ENCODE peak calls at places on chromosomes 11 and 22, in eight cellular contexts. One of them, this sample, is unnamed.

GRCh38 chr11:57764527-57764926 is 2.9 kb downstream of the CTNND1 start:
- DNase-seq in fibroblast of the aortic adventitia: no peak
- DNase-seq in NCI-H345: no peak
- DNase-seq in posterior cingulate gyrus: no peak
- DNase-seq in OCI-LY7: no peak
- DNase-seq in HuH-7: no peak
- DNase-seq in A172: no peak
- DNase-seq in H54: no peak
- DNase-seq in this sample: no peak

GRCh38 chr11:72037554-72038311 is 39.0 kb downstream of the IL18BP start:
- DNase-seq in OCI-LY7: peak; percentile 89
- DNase-seq in NCI-H345: peak; percentile 53
- DNase-seq in A172: no peak
- DNase-seq in fibroblast of the aortic adventitia: peak; percentile 47
- DNase-seq in HuH-7: no peak
- DNase-seq in posterior cingulate gyrus: no peak
- DNase-seq in H54: no peak
- DNase-seq in this sample: peak; percentile 96

GRCh38 chr11:2812371-2812991 is 73.1 kb downstream of the CDKN1C start:
- DNase-seq in fibroblast of the aortic adventitia: peak; percentile 65
- DNase-seq in HuH-7: no peak
- DNase-seq in NCI-H345: no peak
- DNase-seq in A172: no peak
- DNase-seq in posterior cingulate gyrus: no peak
- DNase-seq in H54: no peak
- DNase-seq in OCI-LY7: no peak
- DNase-seq in this sample: no peak

GRCh38 chr11:88520391-88520790 is 182.9 kb upstream of the CTSC start:
- DNase-seq in HuH-7: no peak
- DNase-seq in A172: no peak
- DNase-seq in NCI-H345: no peak
- DNase-seq in OCI-LY7: no peak
- DNase-seq in posterior cingulate gyrus: no peak
- DNase-seq in fibroblast of the aortic adventitia: peak; percentile 55
- DNase-seq in H54: no peak
- DNase-seq in this sample: no peak

GRCh38 chr11:365831-366230 is 3.5 kb upstream of the B4GALNT4 start:
- DNase-seq in posterior cingulate gyrus: no peak
- DNase-seq in HuH-7: no peak
- DNase-seq in NCI-H345: no peak
- DNase-seq in fibroblast of the aortic adventitia: no peak
- DNase-seq in H54: no peak
- DNase-seq in A172: no peak
- DNase-seq in OCI-LY7: no peak
- DNase-seq in this sample: no peak

GRCh38 chr22:50673231-50674126 is 856 bp downstream of the SHANK3 start:
- DNase-seq in posterior cingulate gyrus: no peak
- DNase-seq in OCI-LY7: no peak
- DNase-seq in A172: no peak
- DNase-seq in HuH-7: no peak
- DNase-seq in fibroblast of the aortic adventitia: no peak
- DNase-seq in NCI-H345: no peak
- DNase-seq in H54: no peak
- DNase-seq in this sample: no peak

GRCh38 chr11:67732045-67732787 is 57.8 kb upstream of the ALDH3B2 start:
- DNase-seq in NCI-H345: peak; percentile 69
- DNase-seq in posterior cingulate gyrus: no peak
- DNase-seq in A172: no peak
- DNase-seq in HuH-7: no peak
- DNase-seq in fibroblast of the aortic adventitia: no peak
- DNase-seq in H54: no peak
- DNase-seq in OCI-LY7: peak; percentile 76
- DNase-seq in this sample: no peak

GRCh38 chr22:27617214-27617881 is 184.2 kb downstream of the MN1 start:
- DNase-seq in A172: no peak
- DNase-seq in posterior cingulate gyrus: no peak
- DNase-seq in fibroblast of the aortic adventitia: no peak
- DNase-seq in NCI-H345: no peak
- DNase-seq in H54: no peak
- DNase-seq in HuH-7: no peak
- DNase-seq in OCI-LY7: no peak
- DNase-seq in this sample: no peak

GRCh38 chr22:50672471-50673230 is at the start of gene SHANK3:
- DNase-seq in A172: no peak
- DNase-seq in NCI-H345: no peak
- DNase-seq in posterior cingulate gyrus: no peak
- DNase-seq in fibroblast of the aortic adventitia: no peak
- DNase-seq in HuH-7: no peak
- DNase-seq in OCI-LY7: no peak
- DNase-seq in H54: no peak
- DNase-seq in this sample: no peak

GRCh38 chr11:26073646-26074045 is 258.3 kb upstream of the ANO3 start:
- DNase-seq in OCI-LY7: no peak
- DNase-seq in posterior cingulate gyrus: no peak
- DNase-seq in NCI-H345: no peak
- DNase-seq in A172: no peak
- DNase-seq in H54: no peak
- DNase-seq in fibroblast of the aortic adventitia: no peak
- DNase-seq in HuH-7: no peak
- DNase-seq in this sample: no peak

GRCh38 chr22:26800858-26801257 is 143.5 kb downstream of the MIAT start:
- DNase-seq in fibroblast of the aortic adventitia: no peak
- DNase-seq in HuH-7: no peak
- DNase-seq in posterior cingulate gyrus: no peak
- DNase-seq in A172: no peak
- DNase-seq in H54: no peak
- DNase-seq in OCI-LY7: no peak
- DNase-seq in NCI-H345: no peak
- DNase-seq in this sample: no peak

GRCh38 chr11:64447717-64448598 is 89.0 kb downstream of the RPS6KA4 start:
- DNase-seq in posterior cingulate gyrus: peak; percentile 23
- DNase-seq in A172: peak; percentile 13
- DNase-seq in fibroblast of the aortic adventitia: peak; percentile 24
- DNase-seq in H54: no peak
- DNase-seq in NCI-H345: peak; percentile 4
- DNase-seq in HuH-7: no peak
- DNase-seq in OCI-LY7: peak; percentile 76
- DNase-seq in this sample: no peak

GRCh38 chr11:130131957-130132850 is 27.4 kb upstream of the ST14 start:
- DNase-seq in A172: peak; percentile 45
- DNase-seq in NCI-H345: peak; percentile 69
- DNase-seq in OCI-LY7: peak; percentile 83
- DNase-seq in H54: peak; percentile 33
- DNase-seq in fibroblast of the aortic adventitia: peak; percentile 81
- DNase-seq in HuH-7: peak; percentile 78
- DNase-seq in posterior cingulate gyrus: no peak
- DNase-seq in this sample: peak; percentile 42

GRCh38 chr11:18132341-18132740 is at the start of gene MRGPRX3:
- DNase-seq in fibroblast of the aortic adventitia: no peak
- DNase-seq in posterior cingulate gyrus: no peak
- DNase-seq in NCI-H345: no peak
- DNase-seq in OCI-LY7: no peak
- DNase-seq in A172: no peak
- DNase-seq in HuH-7: no peak
- DNase-seq in H54: no peak
- DNase-seq in this sample: no peak

GRCh38 chr11:116736763-116737162 is 36.0 kb downstream of the BUD13 start:
- DNase-seq in posterior cingulate gyrus: no peak
- DNase-seq in OCI-LY7: peak; percentile 22
- DNase-seq in A172: no peak
- DNase-seq in NCI-H345: no peak
- DNase-seq in fibroblast of the aortic adventitia: no peak
- DNase-seq in H54: no peak
- DNase-seq in HuH-7: peak; percentile 34
- DNase-seq in this sample: no peak

GRCh38 chr11:22304337-22304961 is 33.7 kb upstream of the SLC17A6 start:
- DNase-seq in fibroblast of the aortic adventitia: peak; percentile 49
- DNase-seq in A172: peak; percentile 13
- DNase-seq in HuH-7: peak; percentile 14
- DNase-seq in H54: no peak
- DNase-seq in OCI-LY7: peak; percentile 47
- DNase-seq in posterior cingulate gyrus: no peak
- DNase-seq in NCI-H345: peak; percentile 54
- DNase-seq in this sample: peak; percentile 19

GRCh38 chr11:130726234-130726559 is 190.1 kb downstream of the SNX19 start:
- DNase-seq in HuH-7: no peak
- DNase-seq in NCI-H345: no peak
- DNase-seq in posterior cingulate gyrus: no peak
- DNase-seq in A172: no peak
- DNase-seq in H54: no peak
- DNase-seq in fibroblast of the aortic adventitia: peak; percentile 93
- DNase-seq in OCI-LY7: no peak
- DNase-seq in this sample: no peak

GRCh38 chr11:27317751-27318150 is 45.3 kb downstream of the CCDC34 start:
- DNase-seq in OCI-LY7: no peak
- DNase-seq in NCI-H345: no peak
- DNase-seq in HuH-7: no peak
- DNase-seq in fibroblast of the aortic adventitia: peak; percentile 44
- DNase-seq in A172: peak; percentile 68
- DNase-seq in posterior cingulate gyrus: no peak
- DNase-seq in H54: peak; percentile 53
- DNase-seq in this sample: no peak

GRCh38 chr11:93689166-93689734 is 27.8 kb downstream of the CEP295 start:
- DNase-seq in H54: no peak
- DNase-seq in NCI-H345: no peak
- DNase-seq in posterior cingulate gyrus: no peak
- DNase-seq in A172: no peak
- DNase-seq in HuH-7: no peak
- DNase-seq in fibroblast of the aortic adventitia: no peak
- DNase-seq in OCI-LY7: no peak
- DNase-seq in this sample: no peak

GRCh38 chr22:25448435-25449051 is 115.9 kb upstream of the GRK3 start:
- DNase-seq in HuH-7: no peak
- DNase-seq in OCI-LY7: peak; percentile 21
- DNase-seq in A172: no peak
- DNase-seq in H54: no peak
- DNase-seq in NCI-H345: no peak
- DNase-seq in posterior cingulate gyrus: no peak
- DNase-seq in fibroblast of the aortic adventitia: peak; percentile 48
- DNase-seq in this sample: no peak

GRCh38 chr11:64694821-64695365 is 28.1 kb downstream of the NRXN2 start:
- DNase-seq in HuH-7: no peak
- DNase-seq in A172: no peak
- DNase-seq in posterior cingulate gyrus: peak; percentile 44
- DNase-seq in fibroblast of the aortic adventitia: no peak
- DNase-seq in H54: no peak
- DNase-seq in NCI-H345: peak; percentile 33
- DNase-seq in OCI-LY7: peak; percentile 84
- DNase-seq in this sample: peak; percentile 86

GRCh38 chr11:67665537-67666302 is 8.7 kb downstream of the ALDH3B2 start:
- DNase-seq in OCI-LY7: peak; percentile 35
- DNase-seq in NCI-H345: no peak
- DNase-seq in H54: no peak
- DNase-seq in HuH-7: peak; percentile 89
- DNase-seq in fibroblast of the aortic adventitia: no peak
- DNase-seq in A172: no peak
- DNase-seq in posterior cingulate gyrus: no peak
- DNase-seq in this sample: no peak

GRCh38 chr11:77179681-77180080 is 51.6 kb downstream of the MYO7A start:
- DNase-seq in fibroblast of the aortic adventitia: no peak
- DNase-seq in posterior cingulate gyrus: no peak
- DNase-seq in H54: no peak
- DNase-seq in A172: no peak
- DNase-seq in NCI-H345: no peak
- DNase-seq in HuH-7: no peak
- DNase-seq in OCI-LY7: no peak
- DNase-seq in this sample: no peak

GRCh38 chr22:20268350-20269012 is 363 bp upstream of the RTN4R start:
- DNase-seq in A172: no peak
- DNase-seq in HuH-7: peak; percentile 67
- DNase-seq in NCI-H345: peak; percentile 35
- DNase-seq in posterior cingulate gyrus: peak; percentile 63
- DNase-seq in fibroblast of the aortic adventitia: peak; percentile 17
- DNase-seq in H54: peak; percentile 47
- DNase-seq in OCI-LY7: peak; percentile 58
- DNase-seq in this sample: no peak

GRCh38 chr22:25148149-25148691 is 51.4 kb upstream of the CRYBB3 start:
- DNase-seq in A172: no peak
- DNase-seq in NCI-H345: no peak
- DNase-seq in H54: no peak
- DNase-seq in posterior cingulate gyrus: no peak
- DNase-seq in OCI-LY7: no peak
- DNase-seq in fibroblast of the aortic adventitia: no peak
- DNase-seq in HuH-7: no peak
- DNase-seq in this sample: peak; percentile 23

GRCh38 chr11:116782728-116783127 is 5.1 kb downstream of the ZPR1 start:
- DNase-seq in fibroblast of the aortic adventitia: peak; percentile 38
- DNase-seq in OCI-LY7: no peak
- DNase-seq in NCI-H345: no peak
- DNase-seq in H54: no peak
- DNase-seq in A172: no peak
- DNase-seq in posterior cingulate gyrus: no peak
- DNase-seq in HuH-7: no peak
- DNase-seq in this sample: no peak

GRCh38 chr11:85740464-85741400 is 54.7 kb upstream of the CCDC89 start:
- DNase-seq in NCI-H345: no peak
- DNase-seq in posterior cingulate gyrus: no peak
- DNase-seq in OCI-LY7: no peak
- DNase-seq in A172: no peak
- DNase-seq in H54: no peak
- DNase-seq in fibroblast of the aortic adventitia: no peak
- DNase-seq in HuH-7: no peak
- DNase-seq in this sample: no peak

GRCh38 chr11:70502677-70503076 is 104.3 kb downstream of the CTTN start:
- DNase-seq in HuH-7: no peak
- DNase-seq in fibroblast of the aortic adventitia: no peak
- DNase-seq in A172: no peak
- DNase-seq in OCI-LY7: no peak
- DNase-seq in H54: no peak
- DNase-seq in NCI-H345: peak; percentile 88
- DNase-seq in posterior cingulate gyrus: no peak
- DNase-seq in this sample: peak; percentile 79

GRCh38 chr11:8612522-8612921 is 18.5 kb upstream of the STK33 start:
- DNase-seq in HuH-7: no peak
- DNase-seq in fibroblast of the aortic adventitia: no peak
- DNase-seq in posterior cingulate gyrus: no peak
- DNase-seq in NCI-H345: no peak
- DNase-seq in A172: no peak
- DNase-seq in H54: no peak
- DNase-seq in OCI-LY7: no peak
- DNase-seq in this sample: no peak

GRCh38 chr22:31820655-31821054 is 66.8 kb downstream of the DEPDC5 start:
- DNase-seq in A172: no peak
- DNase-seq in NCI-H345: no peak
- DNase-seq in fibroblast of the aortic adventitia: no peak
- DNase-seq in posterior cingulate gyrus: no peak
- DNase-seq in HuH-7: no peak
- DNase-seq in OCI-LY7: no peak
- DNase-seq in H54: no peak
- DNase-seq in this sample: no peak

GRCh38 chr22:36010913-36011312 is 17.7 kb downstream of the RBFOX2 start:
- DNase-seq in fibroblast of the aortic adventitia: peak; percentile 81
- DNase-seq in posterior cingulate gyrus: no peak
- DNase-seq in A172: peak; percentile 27
- DNase-seq in H54: no peak
- DNase-seq in HuH-7: no peak
- DNase-seq in NCI-H345: no peak
- DNase-seq in OCI-LY7: no peak
- DNase-seq in this sample: no peak

GRCh38 chr11:28209906-28210305 is 101.7 kb downstream of the METTL15 start:
- DNase-seq in OCI-LY7: no peak
- DNase-seq in posterior cingulate gyrus: no peak
- DNase-seq in HuH-7: no peak
- DNase-seq in A172: no peak
- DNase-seq in NCI-H345: no peak
- DNase-seq in H54: no peak
- DNase-seq in fibroblast of the aortic adventitia: peak; percentile 23
- DNase-seq in this sample: no peak